ENCODE peak calls at places on chromosomes 2 and 18, in five cellular contexts. N is neuronal stem cell, U is H9, F is IMR-90, J is mesenchymal stem cell. H is an unnamed sample.

GRCh38 chr2:55051026-55051866 is 995 bp upstream of the RTN4 start:
- DNase-seq in J (peak; percentile 99), F (peak; percentile 100), U (peak; percentile 48), N (peak; percentile 51), H (peak; percentile 97)

GRCh38 chr2:45932278-45932975 is 281.0 kb downstream of the PRKCE start:
- DNase-seq in U (no peak), F (peak; percentile 88), N (no peak), J (peak; percentile 24), H (no peak)

GRCh38 chr18:50749945-50750344 is 69.9 kb downstream of the MRO start:
- DNase-seq in F (no peak), J (no peak), N (no peak), U (no peak), H (peak; percentile 29)

GRCh38 chr2:136008205-136008865 is 22.9 kb upstream of the DARS1 start:
- DNase-seq in J (no peak), F (no peak), U (no peak), N (no peak), H (no peak)

GRCh38 chr2:182015334-182016109 is 29.9 kb downstream of the PPP1R1C start:
- DNase-seq in F (peak; percentile 25), J (no peak), N (no peak), U (no peak), H (no peak)

GRCh38 chr2:126802774-126803421 is 95.8 kb upstream of the TEX51 start:
- DNase-seq in N (no peak), J (no peak), U (peak; percentile 26), F (no peak), H (peak; percentile 21)

GRCh38 chr2:85420743-85421705 is 2.5 kb downstream of the SH2D6 start:
- DNase-seq in U (peak; percentile 91), J (peak; percentile 78), F (peak; percentile 77), N (peak; percentile 87), H (peak; percentile 88)

GRCh38 chr2:234290671-234291070 is 206.2 kb downstream of the ARL4C start:
- DNase-seq in F (no peak), N (no peak), J (no peak), U (no peak), H (peak; percentile 22)

GRCh38 chr2:237712477-237713377 is 85.3 kb downstream of the LRRFIP1 start:
- DNase-seq in N (no peak), F (no peak), J (no peak), U (peak; percentile 17), H (no peak)

GRCh38 chr18:54191352-54191751 is 33.1 kb downstream of the MBD2 start:
- DNase-seq in N (no peak), F (no peak), U (no peak), J (no peak), H (peak; percentile 75)

GRCh38 chr2:9286553-9287399 is 80.2 kb downstream of the ASAP2 start:
- DNase-seq in J (no peak), U (no peak), F (peak; percentile 21), N (no peak), H (no peak)

GRCh38 chr2:74381751-74382150 is 1.6 kb upstream of the DCTN1 start:
- DNase-seq in U (no peak), N (no peak), J (no peak), F (no peak), H (no peak)

GRCh38 chr2:85766214-85766613 is 12.4 kb downstream of the ATOH8 start:
- DNase-seq in F (no peak), U (no peak), J (peak; percentile 39), N (no peak), H (no peak)

GRCh38 chr18:68484241-68484640 is 230.7 kb downstream of the TMX3 start:
- DNase-seq in J (peak; percentile 47), N (no peak), F (peak; percentile 55), U (no peak), H (no peak)

GRCh38 chr18:3596324-3597158 is 146.6 kb downstream of the TGIF1 start:
- DNase-seq in U (peak; percentile 61), J (peak; percentile 48), F (peak; percentile 58), N (no peak), H (peak; percentile 86)

GRCh38 chr2:11556101-11556806 is 22.4 kb downstream of the GREB1 start:
- DNase-seq in F (no peak), N (no peak), J (peak; percentile 16), U (no peak), H (no peak)

GRCh38 chr2:164898475-164898874 is 56.9 kb downstream of the SLC38A11 start:
- DNase-seq in U (no peak), F (peak; percentile 86), N (no peak), J (peak; percentile 65), H (no peak)

GRCh38 chr2:232393556-232393955 is 13.1 kb upstream of the ALPG start:
- DNase-seq in F (no peak), J (no peak), N (no peak), U (no peak), H (no peak)

GRCh38 chr2:14633451-14634211 is 1.1 kb downstream of the LRATD1 start:
- DNase-seq in F (no peak), N (peak; percentile 29), J (no peak), U (peak; percentile 32), H (peak; percentile 10)

GRCh38 chr18:13401404-13401803 is 182.8 kb downstream of the LDLRAD4 start:
- DNase-seq in J (no peak), F (no peak), U (no peak), N (no peak), H (no peak)

GRCh38 chr18:49111191-49111988 is 160.6 kb upstream of the SMAD7 start:
- DNase-seq in U (no peak), F (no peak), N (no peak), J (no peak), H (no peak)

GRCh38 chr2:181047829-181048228 is 67.4 kb downstream of the UBE2E3 start:
- DNase-seq in U (no peak), J (no peak), F (no peak), N (no peak), H (peak; percentile 94)

GRCh38 chr2:156672569-156673270 is 236.5 kb downstream of the GPD2 start:
- DNase-seq in J (no peak), N (no peak), F (no peak), U (no peak), H (no peak)

GRCh38 chr18:25047421-25047820 is 304.5 kb downstream of the ZNF521 start:
- DNase-seq in N (no peak), J (no peak), F (no peak), U (no peak), H (no peak)

GRCh38 chr2:241922396-241922795 is 52.9 kb downstream of the RTP5 start:
- DNase-seq in N (no peak), J (no peak), F (no peak), U (no peak), H (no peak)

GRCh38 chr2:42084231-42084671 is 36.4 kb downstream of the PKDCC start:
- DNase-seq in J (peak; percentile 92), U (no peak), N (no peak), F (peak; percentile 84), H (no peak)

GRCh38 chr2:239246723-239247122 is 154.1 kb downstream of the HDAC4 start:
- DNase-seq in F (no peak), N (no peak), J (no peak), U (no peak), H (no peak)

DNA sequence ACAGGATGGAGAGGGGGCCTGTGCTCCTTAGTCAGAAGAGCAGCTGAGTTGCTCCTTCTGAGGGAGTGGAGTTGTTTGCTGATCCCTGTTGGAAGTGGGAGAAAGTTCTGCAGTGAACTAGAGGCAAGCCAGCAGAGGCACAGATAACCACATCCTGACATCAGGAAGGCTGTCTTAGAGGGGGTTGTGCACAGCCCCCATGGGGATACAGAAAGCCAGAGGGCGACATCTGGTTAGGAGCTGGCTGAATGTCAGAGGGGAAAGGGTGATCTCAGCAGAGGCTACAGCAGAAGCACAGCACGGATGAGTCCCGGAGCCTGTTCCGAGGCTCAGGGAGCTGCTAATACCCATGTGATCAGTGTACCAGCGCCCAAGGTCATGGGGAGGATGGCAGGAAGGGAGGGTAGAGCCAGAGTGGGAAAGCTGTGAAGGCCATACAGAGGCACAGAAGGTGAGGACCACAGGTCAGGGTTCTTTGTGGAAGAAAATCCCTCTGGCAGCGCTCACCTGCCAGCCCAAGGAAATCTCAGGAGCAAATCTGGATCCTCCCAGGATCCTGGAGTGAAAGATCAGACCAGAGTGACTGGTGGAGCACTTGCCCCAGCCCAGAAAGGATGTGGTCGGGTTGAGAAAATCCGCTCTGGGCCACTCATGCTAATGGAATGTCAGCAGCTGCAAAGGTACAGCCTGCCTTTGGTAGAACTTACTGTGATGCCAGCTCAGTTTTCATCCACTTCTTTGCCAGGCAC is 111.8 kb downstream of the STPG4 start:
- DNase-seq in F (peak; percentile 95), N (no peak), U (peak; percentile 70), J (peak; percentile 94), H (peak; percentile 94)
- H4K8ac ChIP-seq in F (peak overlapping the region; percentile 83), N (no peak overlapping the region), U (no peak overlapping the region), J (peak overlapping the region; percentile 99), H (no peak overlapping the region)

DNA sequence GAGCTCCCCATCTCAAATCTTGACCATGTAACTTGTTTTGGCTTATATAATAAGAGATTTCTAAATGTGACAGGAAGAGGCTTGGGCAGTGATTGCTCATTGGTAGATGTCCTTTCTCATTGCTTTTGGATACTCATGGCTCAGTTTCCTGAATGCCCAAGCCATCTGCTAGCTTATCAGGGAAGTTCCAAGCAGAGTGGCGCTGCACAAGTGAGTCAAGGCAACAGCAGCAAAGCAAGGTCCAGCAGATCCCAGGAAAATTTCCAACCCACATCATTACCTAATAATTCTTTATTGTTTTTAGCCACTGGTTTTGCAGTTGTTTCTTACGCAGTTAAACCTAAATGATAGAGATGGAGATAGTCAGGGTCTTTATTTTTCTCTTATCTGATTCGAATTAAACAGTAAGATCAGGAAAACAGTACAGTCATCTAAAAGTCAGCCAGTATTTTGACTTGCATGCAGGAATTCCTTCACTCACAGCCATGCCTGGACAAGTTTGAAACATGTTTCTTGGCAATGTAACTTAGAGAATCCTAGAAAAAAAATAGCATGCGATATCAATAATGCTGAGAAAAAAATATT is 349.7 kb upstream of the TMEFF2 start:
- DNase-seq in F (no peak), J (no peak), N (no peak), U (no peak), H (no peak)
- H4K8ac ChIP-seq in F (no peak overlapping the region), J (no peak overlapping the region), N (no peak overlapping the region), U (no peak overlapping the region), H (no peak overlapping the region)

DNA sequence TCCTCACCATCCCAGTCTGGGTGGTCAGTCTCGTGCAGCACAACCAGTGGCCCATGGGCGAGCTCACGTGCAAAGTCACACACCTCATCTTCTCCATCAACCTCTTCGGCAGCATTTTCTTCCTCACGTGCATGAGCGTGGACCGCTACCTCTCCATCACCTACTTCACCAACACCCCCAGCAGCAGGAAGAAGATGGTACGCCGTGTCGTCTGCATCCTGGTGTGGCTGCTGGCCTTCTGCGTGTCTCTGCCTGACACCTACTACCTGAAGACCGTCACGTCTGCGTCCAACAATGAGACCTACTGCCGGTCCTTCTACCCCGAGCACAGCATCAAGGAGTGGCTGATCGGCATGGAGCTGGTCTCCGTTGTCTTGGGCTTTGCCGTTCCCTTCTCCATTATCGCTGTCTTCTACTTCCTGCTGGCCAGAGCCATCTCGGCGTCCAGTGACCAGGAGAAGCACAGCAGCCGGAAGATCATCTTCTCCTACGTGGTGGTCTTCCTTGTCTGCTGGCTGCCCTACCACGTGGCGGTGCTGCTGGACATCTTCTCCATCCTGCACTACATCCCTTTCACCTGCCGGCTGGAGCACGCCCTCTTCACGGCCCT is 11.2 kb downstream of the ACKR3 start:
- DNase-seq in N (no peak), J (no peak), F (no peak), U (no peak), H (no peak)
- H4K8ac ChIP-seq in N (no peak overlapping the region), J (no peak overlapping the region), F (no peak overlapping the region), U (no peak overlapping the region), H (no peak overlapping the region)

DNA sequence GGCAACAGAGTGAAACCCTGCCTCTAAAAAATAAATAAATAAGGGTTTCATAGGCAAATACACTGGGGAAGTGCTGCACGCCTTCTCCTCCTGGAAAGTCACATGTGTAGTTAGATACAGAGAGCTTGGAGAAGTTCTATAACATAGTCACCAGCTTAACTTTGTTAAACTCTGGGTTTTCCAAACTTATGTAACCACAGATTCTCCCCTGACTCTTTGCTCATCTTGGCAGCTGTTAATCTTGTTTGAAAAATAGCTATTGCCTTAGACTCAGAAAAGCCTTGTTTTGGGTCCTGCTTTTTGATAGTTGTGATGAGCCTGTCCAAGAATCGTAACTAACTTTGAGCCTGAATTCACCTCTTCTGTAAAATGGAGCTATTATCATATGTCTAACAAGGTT is 25.3 kb downstream of the KIAA2012 start:
- DNase-seq in F (peak; percentile 53), U (no peak), N (no peak), J (peak; percentile 63), H (no peak)
- H4K8ac ChIP-seq in F (no peak overlapping the region), U (no peak overlapping the region), N (no peak overlapping the region), J (no peak overlapping the region), H (no peak overlapping the region)